ENCODE peak calls at places on chromosomes 4 and X, in eight cellular contexts. B is midbrain; L is CD8-positive, alpha-beta memory T cell; T is left lung; V is activated CD4-positive, alpha-beta T cell treated with anti-CD3 and anti-CD28 coated beads, Interleukin-2, amount 50 U/mL, for 1 hour; E is GM19239; H is aorta; W is myocyte. K is an unnamed sample.

GRCh38 chr4:19575959-19576358 is 675.7 kb upstream of the SLIT2 start:
- DNase-seq in W (no peak), B (no peak), T (no peak), L (no peak), V (no peak), E (no peak), H (no peak), K (no peak)

GRCh38 chr4:3498901-3499510 is 33.2 kb downstream of the LRPAP1 start:
- DNase-seq in T (no peak), V (no peak), L (no peak), B (no peak), W (no peak), H (no peak), E (no peak), K (no peak)

GRCh38 chrX:11239230-11239629 is 54.0 kb upstream of the AMELX start:
- DNase-seq in L (no peak), W (peak; percentile 37), H (no peak), V (no peak), B (no peak), E (no peak), T (no peak), K (no peak)

GRCh38 chrX:24241822-24242648 is 71.8 kb downstream of the SUPT20HL2 start:
- DNase-seq in B (peak; percentile 38), H (no peak), L (peak; percentile 0), E (no peak), W (peak; percentile 18), V (no peak), T (no peak), K (no peak)

GRCh38 chr4:182938213-182938645 is 21.0 kb upstream of the DCTD start:
- DNase-seq in T (peak; percentile 68), E (peak; percentile 58), B (peak; percentile 53), W (peak; percentile 80), V (peak; percentile 57), L (peak; percentile 48), H (peak; percentile 75), K (peak; percentile 81)

GRCh38 chr4:140635606-140636005 is 66.8 kb upstream of the UCP1 start:
- DNase-seq in T (peak; percentile 62), L (no peak), H (no peak), W (peak; percentile 67), V (no peak), B (no peak), E (no peak), K (no peak)

GRCh38 chrX:57232658-57233360 is 53.7 kb upstream of the FAAH2 start:
- DNase-seq in T (no peak), L (no peak), E (no peak), H (no peak), V (no peak), B (no peak), W (no peak), K (no peak)

GRCh38 chr4:147447820-147448219 is 33.1 kb upstream of the EDNRA start:
- DNase-seq in V (no peak), W (no peak), B (no peak), L (no peak), T (no peak), H (no peak), E (no peak), K (no peak)

GRCh38 chr4:1241936-1242505 is 6.9 kb downstream of the CTBP1 start:
- DNase-seq in W (no peak), B (no peak), L (no peak), E (no peak), V (no peak), H (no peak), T (peak; percentile 27), K (peak; percentile 40)

GRCh38 chr4:60863442-60863841 is 336.7 kb upstream of the ADGRL3 start:
- DNase-seq in H (no peak), L (no peak), B (no peak), V (no peak), T (no peak), E (no peak), W (no peak), K (no peak)

GRCh38 chr4:181822005-181822375 is 421.2 kb upstream of the TENM3 start:
- DNase-seq in L (no peak), T (no peak), B (no peak), H (no peak), V (no peak), E (no peak), W (peak; percentile 37), K (no peak)

GRCh38 chrX:149818652-149819051 is 36.9 kb downstream of the MAGEA9 start:
- DNase-seq in B (no peak), V (no peak), T (no peak), L (no peak), E (no peak), W (no peak), H (no peak), K (no peak)

GRCh38 chr4:1712216-1713002 is at the start of gene SLBP:
- DNase-seq in W (peak; percentile 87), V (peak; percentile 99), B (peak; percentile 81), T (peak; percentile 98), E (peak; percentile 95), H (peak; percentile 98), L (peak; percentile 98), K (peak; percentile 98)

GRCh38 chr4:30875659-30876269 is 155.6 kb downstream of the PCDH7 start:
- DNase-seq in W (no peak), V (no peak), T (no peak), L (no peak), H (no peak), E (no peak), B (no peak), K (no peak)

GRCh38 chr4:10104211-10104990 is 12.2 kb downstream of the WDR1 start:
- DNase-seq in V (no peak), H (no peak), B (peak; percentile 16), L (no peak), W (peak; percentile 38), T (no peak), E (no peak), K (no peak)

GRCh38 chr4:172705565-172705964 is 463.0 kb upstream of the GALNT7 start:
- DNase-seq in W (no peak), T (no peak), B (no peak), E (no peak), H (no peak), V (no peak), L (no peak), K (no peak)

GRCh38 chr4:26058537-26058936 is 144.5 kb downstream of the SMIM20 start:
- DNase-seq in T (no peak), E (no peak), W (no peak), V (no peak), L (no peak), B (no peak), H (no peak), K (no peak)

GRCh38 chr4:3407930-3408792 is 33.6 kb upstream of the HGFAC start:
- DNase-seq in B (no peak), T (no peak), E (no peak), L (no peak), W (no peak), V (no peak), H (no peak), K (peak; percentile 46)

GRCh38 chr4:128653514-128654420 is 155.7 kb upstream of the JADE1 start:
- DNase-seq in W (peak; percentile 80), T (no peak), L (no peak), E (no peak), B (peak; percentile 43), H (no peak), V (no peak), K (no peak)

GRCh38 chr4:128513664-128514484 is 226.3 kb upstream of the PGRMC2 start:
- DNase-seq in E (no peak), B (no peak), H (no peak), L (no peak), V (no peak), T (no peak), W (no peak), K (no peak)

GRCh38 chr4:56691425-56691824 is 10.3 kb upstream of the HOPX start:
- DNase-seq in B (no peak), W (no peak), H (no peak), E (no peak), L (no peak), V (no peak), T (no peak), K (no peak)

GRCh38 chr4:141637565-141637964 is 1.2 kb downstream of the IL15 start:
- DNase-seq in L (no peak), V (no peak), W (no peak), H (no peak), B (no peak), T (no peak), E (no peak), K (no peak)

GRCh38 chr4:113821851-113822250 is 60.3 kb upstream of the CAMK2D start:
- DNase-seq in W (no peak), T (no peak), V (no peak), H (no peak), E (no peak), L (no peak), B (no peak), K (no peak)

GRCh38 chrX:2572740-2573139 is 72.0 kb upstream of the DHRSX start:
- DNase-seq in E (no peak), H (no peak), B (no peak), L (no peak), T (no peak), V (no peak), W (peak; percentile 61), K (no peak)

GRCh38 chr4:88582493-88582892 is 9.8 kb upstream of the HERC3 start:
- DNase-seq in E (no peak), W (no peak), V (no peak), L (no peak), H (no peak), T (no peak), B (no peak), K (no peak)

GRCh38 chrX:40976971-40977370 is 108.3 kb upstream of the USP9X start:
- DNase-seq in T (no peak), L (no peak), W (no peak), B (no peak), E (no peak), V (no peak), H (no peak), K (no peak)

GRCh38 chr4:186030795-186031194 is 38.2 kb upstream of the TLR3 start:
- DNase-seq in H (no peak), W (no peak), E (no peak), V (no peak), L (no peak), B (no peak), T (no peak), K (no peak)

GRCh38 chr4:111228874-111229273 is 606.0 kb upstream of the PITX2 start:
- DNase-seq in T (no peak), E (no peak), B (no peak), H (no peak), L (no peak), V (no peak), W (peak; percentile 11), K (no peak)

GRCh38 chrX:48684134-48684533 is 535 bp downstream of the WAS start:
- DNase-seq in W (no peak), L (no peak), V (no peak), B (no peak), E (no peak), H (no peak), T (no peak), K (no peak)

GRCh38 chrX:139828037-139828436 is 104.8 kb downstream of the ATP11C start:
- DNase-seq in E (no peak), W (no peak), V (no peak), H (no peak), T (no peak), B (no peak), L (no peak), K (no peak)

GRCh38 chr4:150708004-150708403 is 126.1 kb downstream of the MAB21L2 start:
- DNase-seq in V (no peak), L (no peak), B (no peak), W (no peak), H (no peak), T (no peak), E (no peak), K (no peak)

GRCh38 chr4:4182835-4183568 is 43.7 kb downstream of the OTOP1 start:
- DNase-seq in W (peak; percentile 28), T (no peak), E (peak; percentile 9), V (no peak), L (no peak), B (no peak), H (no peak), K (no peak)

GRCh38 chrX:906586-906985 is 276.0 kb downstream of the SHOX start:
- DNase-seq in L (no peak), V (no peak), W (no peak), H (no peak), B (no peak), E (no peak), T (no peak), K (no peak)

GRCh38 chrX:71634366-71634765 is 16.1 kb upstream of the CXCR3 start:
- DNase-seq in L (no peak), E (no peak), B (no peak), W (peak; percentile 86), T (no peak), V (no peak), H (no peak), K (no peak)

K was measured in suprapubic skin.